ENCODE peak calls at places on chromosomes 2 and 18, in six cellular contexts. T is cardiac septum, R is H7, F is HTR-8/SVneo, H is globus pallidus, G is HEK293T. M is an unnamed sample.

GRCh38 chr18:56267334-56267733 is 371.1 kb downstream of the TXNL1 start:
- DNase-seq in T (no peak), R (no peak), F (no peak), H (no peak), G (no peak), M (no peak)

GRCh38 chr2:142131016-142131714 is at the start of gene LRP1B:
- DNase-seq in T (no peak), R (peak; percentile 19), F (peak; percentile 5), H (peak; percentile 69), G (peak; percentile 46), M (no peak)

GRCh38 chr2:240794178-240794721 is 25.8 kb downstream of the KIF1A start:
- DNase-seq in T (no peak), R (no peak), F (no peak), H (no peak), G (no peak), M (no peak)

GRCh38 chr2:172330060-172330671 is 97.2 kb upstream of the ITGA6 start:
- DNase-seq in T (no peak), R (no peak), F (no peak), H (no peak), G (no peak), M (no peak)

GRCh38 chr2:200129756-200130462 is 174.5 kb downstream of the MAIP1 start:
- DNase-seq in T (no peak), R (no peak), F (no peak), H (no peak), G (no peak), M (no peak)

GRCh38 chr2:53407363-53408080 is 360.1 kb upstream of the CHAC2 start:
- DNase-seq in T (no peak), R (no peak), F (no peak), H (no peak), G (no peak), M (no peak)

GRCh38 chr2:70133521-70134348 is 46.5 kb downstream of the PCBP1 start:
- DNase-seq in T (no peak), R (no peak), F (no peak), H (no peak), G (no peak), M (peak; percentile 47)

GRCh38 chr2:54176577-54176976 is 61.2 kb downstream of the ACYP2 start:
- DNase-seq in T (no peak), R (peak; percentile 31), F (peak; percentile 47), H (peak; percentile 58), G (peak; percentile 34), M (no peak)

GRCh38 chr2:3466482-3466863 is 52.9 kb downstream of the ADI1 start:
- DNase-seq in T (no peak), R (no peak), F (no peak), H (no peak), G (no peak), M (no peak)

GRCh38 chr2:42752299-42752698 is 11.6 kb downstream of the OXER1 start:
- DNase-seq in T (no peak), R (no peak), F (no peak), H (peak; percentile 53), G (no peak), M (no peak)

GRCh38 chr2:234502285-234502918 is 5.5 kb upstream of the ARL4C start:
- DNase-seq in T (no peak), R (no peak), F (peak; percentile 72), H (no peak), G (no peak), M (no peak)

M was measured in K562.